ENCODE peak calls at places on chromosome 5, in six cellular contexts. Z is HuH-7.5, X is GM10248, D is naive B cell, N is HCT116, B is adipocyte. S is an unnamed sample.

GRCh38 chr5:150765019-150765788 is 6.4 kb upstream of the DCTN4 start:
- DNase-seq in D (no peak), X (no peak), B (no peak), N (no peak), Z (no peak), S (no peak)

GRCh38 chr5:124790895-124791732 is 44.7 kb upstream of the ZNF608 start:
- DNase-seq in N (no peak), B (peak; percentile 11), X (no peak), D (no peak), Z (no peak), S (no peak)

GRCh38 chr5:16810503-16810854 is 125.6 kb downstream of the MYO10 start:
- DNase-seq in B (no peak), N (no peak), D (no peak), X (no peak), Z (no peak), S (no peak)

GRCh38 chr5:35857004-35857345 is 284 bp downstream of the IL7R start:
- DNase-seq in X (no peak), D (no peak), B (no peak), N (no peak), Z (no peak), S (no peak)

GRCh38 chr5:52846443-52846842 is 58.7 kb downstream of the ITGA1 start:
- DNase-seq in N (no peak), B (peak; percentile 67), D (no peak), Z (no peak), X (no peak), S (no peak)

GRCh38 chr5:80216096-80216495 is 39.8 kb downstream of the SERINC5 start:
- DNase-seq in X (no peak), N (no peak), D (no peak), Z (no peak), B (no peak), S (no peak)

GRCh38 chr5:154015071-154015693 is 23.5 kb downstream of the FAM114A2 start:
- DNase-seq in Z (no peak), D (no peak), N (no peak), B (no peak), X (no peak), S (no peak)

GRCh38 chr5:67315082-67315801 is 118.6 kb upstream of the CD180 start:
- DNase-seq in N (no peak), X (no peak), D (no peak), B (peak; percentile 73), Z (no peak), S (no peak)

GRCh38 chr5:79686799-79687198 is 2.8 kb upstream of the CMYA5 start:
- DNase-seq in D (no peak), X (no peak), N (no peak), B (no peak), Z (no peak), S (no peak)

GRCh38 chr5:81044868-81045267 is 84.7 kb downstream of the RASGRF2 start:
- DNase-seq in B (no peak), X (no peak), Z (no peak), D (no peak), N (no peak), S (peak; percentile 10)

GRCh38 chr5:95808686-95809413 is 13.7 kb downstream of the GLRX start:
- DNase-seq in D (peak; percentile 90), X (peak; percentile 88), Z (no peak), B (peak; percentile 59), N (no peak), S (no peak)

GRCh38 chr5:176741566-176742211 is 68.7 kb upstream of the UNC5A start:
- DNase-seq in D (no peak), B (no peak), Z (no peak), N (no peak), X (peak; percentile 28), S (no peak)

GRCh38 chr5:76062502-76062901 is 20.7 kb upstream of the SV2C start:
- DNase-seq in X (no peak), B (peak; percentile 12), Z (no peak), D (no peak), N (no peak), S (no peak)

GRCh38 chr5:131947445-131947844 is 2.0 kb upstream of the MEIKIN start:
- DNase-seq in X (no peak), D (no peak), N (no peak), B (no peak), Z (no peak), S (no peak)

GRCh38 chr5:150583541-150584225 is 56.8 kb upstream of the SYNPO start:
- DNase-seq in B (no peak), Z (no peak), N (no peak), X (no peak), D (no peak), S (no peak)

GRCh38 chr5:171351674-171352073 is 36.0 kb upstream of the NPM1 start:
- DNase-seq in Z (no peak), N (no peak), X (no peak), D (no peak), B (no peak), S (no peak)

GRCh38 chr5:150500905-150501304 is 7.0 kb upstream of the NDST1 start:
- DNase-seq in X (no peak), B (no peak), D (no peak), Z (no peak), N (no peak), S (no peak)

GRCh38 chr5:123176938-123177275 is 87.9 kb downstream of the PRDM6 start:
- DNase-seq in X (no peak), N (no peak), B (peak; percentile 31), D (no peak), Z (no peak), S (no peak)

GRCh38 chr5:17182494-17182893 is 34.9 kb upstream of the BASP1 start:
- DNase-seq in B (no peak), N (no peak), D (no peak), X (no peak), Z (no peak), S (no peak)

GRCh38 chr5:174335682-174336364 is 290.3 kb downstream of the NSG2 start:
- DNase-seq in B (no peak), D (no peak), Z (no peak), X (no peak), N (no peak), S (no peak)

GRCh38 chr5:124662261-124662781 is 84.1 kb downstream of the ZNF608 start:
- DNase-seq in N (peak; percentile 70), Z (no peak), B (no peak), D (no peak), X (no peak), S (peak; percentile 65)

GRCh38 chr5:74394924-74395880 is 245.3 kb downstream of the ENC1 start:
- DNase-seq in N (no peak), B (no peak), Z (no peak), X (peak; percentile 20), D (peak; percentile 3), S (peak; percentile 91)

GRCh38 chr5:35158627-35159369 is 71.5 kb downstream of the PRLR start:
- DNase-seq in D (no peak), N (no peak), Z (no peak), B (no peak), X (no peak), S (no peak)

GRCh38 chr5:178941361-178941760 is 363 bp downstream of the ZNF454 start:
- DNase-seq in D (no peak), N (no peak), Z (no peak), X (no peak), B (peak; percentile 11), S (no peak)